ENCODE peak calls at places on chromosomes 16 and 17, in eight cellular contexts. D is nucleus accumbens; Q is DND-41; Y is psoas muscle; Z is uterus; P is activated T-helper 1 cell treated with anti-CD3 and anti-CD28 coated beads, Interleukin-2, amount 50 U/mL, for 16 hours; K is stimulated activated CD8-positive, alpha-beta memory T cell treated with anti-CD3 and anti-CD28 coated beads, Interleukin-15, amount 100 ng/mL, for 48 hours; L is WTC11. V is an unnamed sample.

GRCh38 chr17:992933-993332 is 4.0 kb upstream of the TIMM22 start:
- DNase-seq in K (no peak), Z (no peak), L (no peak), P (no peak), D (no peak), Q (no peak), Y (no peak), V (no peak)

GRCh38 chr16:72569677-72570076 is 397.7 kb upstream of the PMFBP1 start:
- DNase-seq in Q (no peak), P (no peak), D (no peak), Y (no peak), L (no peak), Z (no peak), K (no peak), V (no peak)

GRCh38 chr16:66525396-66526180 is 24.3 kb downstream of the TK2 start:
- DNase-seq in D (no peak), Y (no peak), K (no peak), P (no peak), Z (no peak), L (no peak), Q (no peak), V (no peak)

GRCh38 chr16:28097500-28097899 is 34.0 kb upstream of the GSG1L start:
- DNase-seq in Q (no peak), P (no peak), Y (no peak), K (no peak), D (no peak), L (no peak), Z (no peak), V (no peak)

GRCh38 chr16:79658301-79659001 is 57.9 kb upstream of the MAF start:
- DNase-seq in Y (no peak), P (no peak), D (no peak), Z (peak; percentile 37), Q (no peak), K (no peak), L (no peak), V (no peak)

GRCh38 chr16:30163538-30163937 is 19.9 kb upstream of the CORO1A start:
- DNase-seq in Q (no peak), D (no peak), P (no peak), Y (no peak), K (no peak), Z (no peak), L (no peak), V (no peak)

GRCh38 chr17:44349553-44350070 is 4.5 kb downstream of the GRN start:
- DNase-seq in D (no peak), L (no peak), Z (no peak), Y (no peak), Q (no peak), P (no peak), K (no peak), V (no peak)

GRCh38 chr16:83733301-83733700 is 74.5 kb upstream of the HSBP1 start:
- DNase-seq in P (no peak), D (no peak), Y (no peak), Q (peak; percentile 56), K (no peak), Z (no peak), L (no peak), V (no peak)

GRCh38 chr17:79861371-79862216 is 22.4 kb upstream of the CBX4 start:
- DNase-seq in L (no peak), K (no peak), Q (no peak), D (no peak), Z (no peak), Y (no peak), P (no peak), V (no peak)

GRCh38 chr17:63701477-63702222 is 1.7 kb upstream of the LIMD2 start:
- DNase-seq in D (no peak), L (no peak), Z (no peak), P (peak; percentile 52), Q (peak; percentile 64), Y (no peak), K (peak; percentile 62), V (no peak)

GRCh38 chr16:53642094-53642493 is 61.6 kb downstream of the RPGRIP1L start:
- DNase-seq in Y (no peak), D (no peak), Z (no peak), K (no peak), P (no peak), L (no peak), Q (no peak), V (no peak)